ENCODE peak calls at places on chromosomes 6 and 20, in six cellular contexts. O is naive thymus-derived CD4-positive, alpha-beta T cell; T is esophagus squamous epithelium; L is heart left ventricle; C is iPS DF 6.9; R is cardiac muscle cell. F is an unnamed sample.
A peak's percentile ranks its signal among the peaks of the same experiment; 100 is the strongest.

GRCh38 chr6:127587875-127588274 is 10.9 kb downstream of the C6orf58 start:
- DNase-seq in O (no peak), T (no peak), L (no peak), C (no peak), R (no peak), F (no peak)

GRCh38 chr20:31718952-31719643 is 3.6 kb downstream of the BCL2L1 start:
- DNase-seq in O (no peak), T (no peak), L (no peak), C (no peak), R (no peak), F (no peak)

GRCh38 chr6:14747881-14748520 is 497.9 kb upstream of the JARID2 start:
- DNase-seq in O (no peak), T (no peak), L (no peak), C (no peak), R (peak; percentile 48), F (no peak)

GRCh38 chr6:48134246-48134645 is 23.2 kb upstream of the PTCHD4 start:
- DNase-seq in O (no peak), T (no peak), L (no peak), C (no peak), R (no peak), F (no peak)

GRCh38 chr20:10376271-10377075 is 57.5 kb downstream of the MKKS start:
- DNase-seq in O (no peak), T (no peak), L (no peak), C (no peak), R (peak; percentile 27), F (no peak)

GRCh38 chr6:32393660-32394420 is 13.1 kb downstream of the BTNL2 start:
- DNase-seq in O (no peak), T (no peak), L (no peak), C (no peak), R (peak; percentile 63), F (no peak)

GRCh38 chr6:75210885-75211739 is 5.3 kb upstream of the COL12A1 start:
- DNase-seq in O (peak; percentile 54), T (no peak), L (no peak), C (no peak), R (peak; percentile 83), F (peak; percentile 45)

GRCh38 chr20:38805958-38806854 is 709 bp downstream of the PPP1R16B start:
- DNase-seq in O (peak; percentile 48), T (no peak), L (peak; percentile 67), C (no peak), R (no peak), F (no peak)

GRCh38 chr6:42237857-42238256 is 20.2 kb upstream of the MRPS10 start:
- DNase-seq in O (no peak), T (no peak), L (no peak), C (no peak), R (no peak), F (no peak)

GRCh38 chr6:26251354-26252081 is 113.5 kb upstream of the BTN3A2 start:
- DNase-seq in O (peak; percentile 73), T (no peak), L (peak; percentile 66), C (no peak), R (peak; percentile 94), F (no peak)

DNA sequence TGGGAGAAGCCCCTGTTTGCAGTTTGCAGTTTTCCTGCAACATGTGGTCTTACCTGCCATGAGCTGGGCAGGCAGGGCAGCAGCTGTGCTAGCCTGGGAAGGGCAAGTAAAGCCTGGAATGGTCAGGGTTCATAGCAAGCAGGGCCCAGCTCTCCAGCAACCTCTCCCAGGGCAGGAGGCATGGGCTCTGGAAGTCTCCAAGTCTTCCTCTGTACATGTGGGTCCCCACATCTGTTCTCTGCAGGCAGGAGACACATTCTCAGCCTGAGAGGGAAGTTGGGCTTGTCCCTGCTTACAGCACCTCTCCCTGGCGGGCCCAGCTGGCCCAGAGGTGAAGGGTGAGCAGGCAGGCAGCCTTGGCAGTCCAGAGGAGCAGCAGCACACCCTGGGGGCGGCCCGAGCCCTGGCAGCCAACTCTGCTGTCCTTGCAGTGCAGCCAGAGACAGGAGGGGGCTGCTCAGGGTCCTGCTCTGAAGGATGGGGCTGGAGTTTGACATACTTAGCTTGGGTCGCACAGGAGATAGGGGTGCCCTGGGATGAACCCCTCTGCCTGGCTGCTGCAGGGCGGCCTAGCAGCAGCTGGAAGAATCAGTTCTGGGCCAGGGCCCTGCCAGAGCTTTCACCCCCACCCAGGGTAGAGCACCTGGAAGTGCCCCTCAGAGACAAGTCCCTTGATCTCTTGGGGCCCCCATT is 176.0 kb downstream of the MRPL14 start:
- DNase-seq in O (no peak), T (no peak), L (no peak), C (peak; percentile 50), R (peak; percentile 60), F (no peak)
- H3K4me1 ChIP-seq in O (no peaks in the 10 kb centered on the region), T (no peaks in the 10 kb centered on the region), L (peaks cover 18% of the 10 kb centered on the region), C (no peaks in the 10 kb centered on the region), R (peaks cover 28% of the 10 kb centered on the region), F (no peaks in the 10 kb centered on the region)

GRCh38 chr6:24901698-24902328 is 33.9 kb downstream of the RIPOR2 start:
- DNase-seq in O (no peak), T (no peak), L (no peak), C (no peak), R (no peak), F (no peak)
- H3K27ac ChIP-seq in O (peak overlapping the region; percentile 74), T (peak overlapping the region; percentile 5), L (peak overlapping the region; percentile 39), C (no peak overlapping the region), R (no peak overlapping the region), F (no peak overlapping the region)

GRCh38 chr20:54068966-54069365 is 1.4 kb downstream of the BCAS1 start:
- DNase-seq in O (no peak), T (no peak), L (no peak), C (no peak), R (no peak), F (no peak)
- H3K4me1 ChIP-seq in O (no peaks in the 10 kb centered on the region), T (no peaks in the 10 kb centered on the region), L (no peaks in the 10 kb centered on the region), C (peaks cover 5% of the 10 kb centered on the region), R (peaks cover 8% of the 10 kb centered on the region), F (no peaks in the 10 kb centered on the region)

DNA sequence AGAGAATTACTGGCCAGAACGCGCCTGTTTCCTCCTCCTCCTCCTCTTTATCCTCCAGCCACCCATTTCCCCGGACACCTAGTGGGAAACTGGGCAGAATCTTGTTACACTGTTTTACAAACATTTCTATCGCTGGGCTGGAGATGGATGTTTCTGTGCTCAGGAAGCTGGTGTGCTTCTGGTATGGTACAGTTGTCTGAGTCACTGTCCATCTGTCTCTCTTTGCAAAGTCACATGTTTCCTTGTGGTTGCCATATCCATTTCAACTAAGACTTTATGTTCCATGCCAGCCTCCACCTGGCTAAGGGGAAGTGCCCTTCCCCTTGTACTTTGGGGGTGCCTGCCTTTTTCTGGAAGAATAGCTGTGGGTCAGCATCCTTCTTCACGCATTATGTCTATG is 52.9 kb upstream of the SLC22A16 start:
- DNase-seq in O (no peak), T (no peak), L (no peak), C (no peak), R (peak; percentile 50), F (no peak)
- H3K27ac ChIP-seq in O (no peak overlapping the region), T (no peak overlapping the region), L (peak overlapping the region; percentile 0), C (no peak overlapping the region), R (no peak overlapping the region), F (no peak overlapping the region)

DNA sequence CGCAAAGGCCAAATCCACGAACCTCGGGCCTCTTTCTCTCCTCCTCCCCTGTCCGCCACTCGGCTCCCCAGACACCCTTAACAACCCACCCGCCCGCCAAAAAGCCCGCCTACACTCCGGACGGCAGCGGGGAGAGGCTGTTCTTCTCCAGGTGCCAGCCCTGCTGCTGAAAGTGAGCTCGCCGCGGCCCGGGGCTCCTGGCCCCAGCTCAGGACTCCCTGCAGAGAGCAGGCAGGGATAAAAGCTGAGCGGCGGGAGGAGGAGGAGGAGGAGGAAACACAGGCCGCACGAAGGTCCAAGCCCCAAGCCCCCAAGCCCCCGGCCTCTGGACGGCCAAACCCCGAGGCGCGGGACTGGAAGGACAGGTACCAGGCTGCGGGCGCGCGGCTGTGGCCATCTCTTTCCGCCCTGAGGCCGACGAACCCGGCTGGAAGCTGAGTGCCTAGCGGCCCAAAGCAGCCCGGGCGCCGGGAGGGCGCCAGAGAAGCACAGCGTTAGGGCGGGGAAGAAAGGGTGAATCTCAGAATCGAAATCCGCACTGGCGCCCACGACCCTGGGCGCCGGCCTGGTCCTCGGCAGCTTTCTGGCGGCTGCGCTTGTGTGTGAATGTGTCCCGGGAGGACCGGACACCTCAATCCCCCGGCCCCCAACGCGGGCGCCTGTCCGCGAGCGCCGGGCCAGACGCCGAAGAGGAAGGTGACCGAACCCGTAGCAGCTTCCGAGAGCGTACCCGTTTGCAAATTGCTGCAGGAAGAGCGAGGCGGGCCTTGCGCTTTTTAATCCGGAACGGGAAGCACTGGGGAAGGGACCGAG is 3.2 kb downstream of the NRN1 start:
- DNase-seq in O (no peak), T (no peak), L (no peak), C (no peak), R (no peak), F (no peak)
- H3K4me1 ChIP-seq in O (peaks cover 69% of the 10 kb centered on the region), T (peaks cover 46% of the 10 kb centered on the region), L (peaks cover 54% of the 10 kb centered on the region), C (peaks cover 4% of the 10 kb centered on the region), R (peaks cover 17% of the 10 kb centered on the region), F (peaks cover 49% of the 10 kb centered on the region)

GRCh38 chr20:47350691-47351545 is 5.6 kb downstream of the ZMYND8 start:
- DNase-seq in O (no peak), T (no peak), L (no peak), C (no peak), R (no peak), F (no peak)
- H3K27ac ChIP-seq in O (peak overlapping the region; percentile 86), T (peak overlapping the region; percentile 100), L (peak overlapping the region; percentile 98), C (no peak overlapping the region), R (peak overlapping the region; percentile 98), F (peak overlapping the region; percentile 97)

GRCh38 chr20:53024121-53024520 is 52.0 kb downstream of the TSHZ2 start:
- DNase-seq in O (no peak), T (no peak), L (no peak), C (no peak), R (no peak), F (no peak)

GRCh38 chr20:53020834-53021233 is 48.7 kb downstream of the TSHZ2 start:
- DNase-seq in O (no peak), T (no peak), L (no peak), C (no peak), R (no peak), F (no peak)

GRCh38 chr20:53020376-53020775 is 48.2 kb downstream of the TSHZ2 start:
- DNase-seq in O (no peak), T (no peak), L (no peak), C (no peak), R (no peak), F (no peak)

GRCh38 chr20:53021934-53022333 is 49.8 kb downstream of the TSHZ2 start:
- DNase-seq in O (no peak), T (no peak), L (no peak), C (no peak), R (no peak), F (no peak)

GRCh38 chr20:53023717-53024116 is 51.6 kb downstream of the TSHZ2 start:
- DNase-seq in O (no peak), T (no peak), L (no peak), C (no peak), R (no peak), F (no peak)
- H3K4me1 ChIP-seq in O (peaks cover 16% of the 10 kb centered on the region), T (no peaks in the 10 kb centered on the region), L (no peaks in the 10 kb centered on the region), C (no peaks in the 10 kb centered on the region), R (peaks cover 37% of the 10 kb centered on the region), F (no peaks in the 10 kb centered on the region)

GRCh38 chr20:36104856-36105255 is 49.7 kb upstream of the EPB41L1 start:
- DNase-seq in O (no peak), T (no peak), L (no peak), C (no peak), R (no peak), F (no peak)

GRCh38 chr20:36107881-36108280 is 46.7 kb upstream of the EPB41L1 start:
- DNase-seq in O (no peak), T (no peak), L (no peak), C (no peak), R (no peak), F (no peak)

GRCh38 chr20:36104244-36104643 is 50.3 kb upstream of the EPB41L1 start:
- DNase-seq in O (no peak), T (no peak), L (no peak), C (no peak), R (no peak), F (no peak)

GRCh38 chr20:36105731-36106226 is 48.8 kb upstream of the EPB41L1 start:
- DNase-seq in O (no peak), T (no peak), L (no peak), C (no peak), R (no peak), F (no peak)

GRCh38 chr20:36106606-36107005 is 47.9 kb upstream of the EPB41L1 start:
- DNase-seq in O (no peak), T (no peak), L (no peak), C (no peak), R (no peak), F (no peak)
- H3K27ac ChIP-seq in O (no peak overlapping the region), T (no peak overlapping the region), L (no peak overlapping the region), C (no peak overlapping the region), R (no peak overlapping the region), F (no peak overlapping the region)

F was measured in thoracic aorta.